ENCODE peak calls at places on chromosomes 16 and 17, in four cellular contexts. M is body of pancreas, W is HFF-Myc, Q is heart right ventricle. C is an unnamed sample.

GRCh38 chr16:11053916-11054460 is 109.6 kb downstream of the CLEC16A start:
- DNase-seq in M (no peak), W (no peak), Q (no peak), C (no peak)

GRCh38 chr17:72097144-72097543 is 23.7 kb upstream of the SOX9 start:
- DNase-seq in M (no peak), W (no peak), Q (no peak), C (no peak)

GRCh38 chr16:29232811-29233704 is 173.5 kb downstream of the NPIPB11 start:
- DNase-seq in M (no peak), W (no peak), Q (no peak), C (no peak)

GRCh38 chr16:71439531-71439930 is 2.3 kb downstream of the TLE7 start:
- DNase-seq in M (no peak), W (no peak), Q (no peak), C (no peak)

GRCh38 chr17:79363552-79364275 is 247.1 kb downstream of the RBFOX3 start:
- DNase-seq in M (no peak), W (no peak), Q (no peak), C (no peak)

GRCh38 chr16:85754403-85754802 is 3.5 kb upstream of the C16orf74 start:
- DNase-seq in M (no peak), W (no peak), Q (no peak), C (no peak)

GRCh38 chr16:47590472-47590871 is 129.3 kb downstream of the PHKB start:
- DNase-seq in M (no peak), W (no peak), Q (no peak), C (no peak)

GRCh38 chr17:79916991-79917901 is 78.0 kb upstream of the CBX4 start:
- DNase-seq in M (no peak), W (no peak), Q (no peak), C (no peak)

GRCh38 chr17:9170822-9171221 is 149.5 kb downstream of the NTN1 start:
- DNase-seq in M (no peak), W (no peak), Q (no peak), C (no peak)

GRCh38 chr17:73566905-73567782 is 77.1 kb downstream of the SDK2 start:
- DNase-seq in M (no peak), W (no peak), Q (no peak), C (peak)

GRCh38 chr17:82551779-82552457 is 32.4 kb downstream of the FOXK2 start:
- DNase-seq in M (peak), W (no peak), Q (peak), C (peak)

GRCh38 chr17:57260325-57261083 is 4.2 kb downstream of the MSI2 start:
- DNase-seq in M (no peak), W (no peak), Q (no peak), C (no peak)

GRCh38 chr16:1929105-1929504 is 10.9 kb upstream of the HS3ST6 start:
- DNase-seq in M (no peak), W (no peak), Q (peak), C (no peak)

GRCh38 chr17:42251115-42251514 is 25.1 kb downstream of the STAT5B start:
- DNase-seq in M (no peak), W (no peak), Q (no peak), C (no peak)

GRCh38 chr17:57468932-57469775 is 212.8 kb downstream of the MSI2 start:
- DNase-seq in M (no peak), W (no peak), Q (no peak), C (no peak)

GRCh38 chr16:82135844-82136243 is 34.2 kb downstream of the MPHOSPH6 start:
- DNase-seq in M (no peak), W (no peak), Q (no peak), C (no peak)

GRCh38 chr17:45346255-45347015 is 29.6 kb upstream of the MAP3K14 start:
- DNase-seq in M (no peak), W (no peak), Q (peak), C (no peak)

GRCh38 chr16:67248401-67249177 is at the start of gene SLC9A5:
- DNase-seq in M (no peak), W (no peak), Q (no peak), C (no peak)

GRCh38 chr16:66476328-66477027 is 49.4 kb downstream of the BEAN1 start:
- DNase-seq in M (no peak), W (no peak), Q (no peak), C (peak)

GRCh38 chr16:89282523-89282922 is 65.0 kb downstream of the ZNF778 start:
- DNase-seq in M (no peak), W (no peak), Q (no peak), C (no peak)

GRCh38 chr17:32007463-32008298 is 498 bp downstream of the LRRC37B start:
- DNase-seq in M (peak), W (no peak), Q (peak), C (peak)

GRCh38 chr16:23186171-23186570 is 3.6 kb downstream of the SCNN1G start:
- DNase-seq in M (no peak), W (no peak), Q (no peak), C (no peak)

GRCh38 chr16:46690281-46691178 is 1.1 kb downstream of the ORC6 start:
- DNase-seq in M (no peak), W (no peak), Q (no peak), C (no peak)

GRCh38 chr16:2859686-2860265 is 1.8 kb upstream of the PRSS22 start:
- DNase-seq in M (no peak), W (no peak), Q (no peak), C (no peak)

GRCh38 chr17:29042026-29042678 is 789 bp upstream of the PIPOX start:
- DNase-seq in M (no peak), W (no peak), Q (no peak), C (no peak)

GRCh38 chr17:81927145-81927652 is 336 bp downstream of the MAFG start:
- DNase-seq in M (no peak), W (no peak), Q (no peak), C (no peak)

GRCh38 chr17:63477471-63478440 is 895 bp downstream of the ACE start:
- DNase-seq in M (no peak), W (no peak), Q (no peak), C (no peak)

GRCh38 chr17:76528156-76528527 is 9.4 kb downstream of the CYGB start:
- DNase-seq in M (no peak), W (no peak), Q (no peak), C (no peak)

GRCh38 chr17:76529224-76529642 is 8.3 kb downstream of the CYGB start:
- DNase-seq in M (no peak), W (peak), Q (peak), C (no peak)

GRCh38 chr17:76529643-76530488 is 7.6 kb downstream of the CYGB start:
- DNase-seq in M (peak), W (peak), Q (peak), C (no peak)

GRCh38 chr17:76527430-76528111 is 9.9 kb downstream of the CYGB start:
- DNase-seq in M (no peak), W (no peak), Q (peak), C (no peak)

GRCh38 chr17:76528528-76529223 is 8.8 kb downstream of the CYGB start:
- DNase-seq in M (no peak), W (no peak), Q (peak), C (no peak)
- H3K4me3 ChIP-seq in M (no peak), W (no peak), Q (no peak), C (no peak)

DNA sequence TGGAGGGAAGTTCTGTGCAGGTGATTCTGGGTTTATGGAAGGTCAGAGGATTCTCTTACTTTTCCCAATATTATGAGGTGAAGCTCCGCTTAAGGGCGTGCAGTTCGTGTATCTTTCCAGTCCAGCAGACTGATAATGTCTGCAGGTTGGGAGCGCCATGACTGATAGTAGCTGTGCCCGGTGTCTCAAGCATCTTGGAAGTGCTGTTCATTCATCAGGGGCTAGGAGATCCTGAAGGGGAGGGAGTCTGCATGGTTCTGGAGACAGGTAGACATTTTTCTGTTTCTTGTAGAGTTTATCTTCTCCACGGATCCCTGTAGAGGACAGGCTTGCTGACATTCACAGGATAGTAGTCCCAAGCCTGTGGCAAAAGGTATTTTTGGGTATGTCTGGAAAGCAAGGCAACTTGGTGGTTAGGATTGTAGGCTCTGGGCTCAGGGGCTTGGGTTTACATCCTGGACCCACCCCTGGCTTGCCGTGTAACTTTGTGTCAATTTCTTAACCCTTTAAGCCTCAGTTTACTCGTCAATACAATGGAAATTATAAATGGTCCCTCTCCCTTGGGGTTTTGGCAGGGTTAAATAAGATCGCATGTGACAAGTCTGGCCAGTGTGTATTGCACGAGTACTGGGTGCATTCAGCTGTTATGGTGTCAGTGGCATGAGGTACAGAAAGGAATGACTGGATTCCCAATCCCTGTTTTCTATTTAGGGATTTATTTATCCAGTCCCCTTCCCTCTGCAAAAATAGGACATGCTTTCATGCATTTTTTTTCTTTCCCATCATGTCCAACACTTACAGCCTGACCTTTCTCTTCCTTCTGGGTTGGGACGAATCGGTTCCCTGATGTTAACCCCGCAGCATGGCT is 8.2 kb downstream of the HLF start:
- DNase-seq in M (no peak), W (no peak), Q (no peak), C (no peak)
- H3K4me3 ChIP-seq in M (no peak), W (no peak), Q (no peak), C (no peak)

GRCh38 chr17:14080847-14081251 is 11.5 kb downstream of the COX10 start:
- DNase-seq in M (no peak), W (peak), Q (no peak), C (no peak)
- H3K4me3 ChIP-seq in M (no peak), W (no peak), Q (no peak), C (no peak)

GRCh38 chr17:1201132-1201702 is 21.4 kb upstream of the ABR start:
- DNase-seq in M (no peak), W (no peak), Q (no peak), C (peak)

GRCh38 chr17:1206016-1206787 is 26.4 kb upstream of the ABR start:
- DNase-seq in M (no peak), W (no peak), Q (no peak), C (no peak)

GRCh38 chr17:1203111-1203966 is 23.6 kb upstream of the ABR start:
- DNase-seq in M (peak), W (no peak), Q (peak), C (no peak)

GRCh38 chr17:1200440-1200839 is 20.7 kb upstream of the ABR start:
- DNase-seq in M (no peak), W (no peak), Q (no peak), C (no peak)

DNA sequence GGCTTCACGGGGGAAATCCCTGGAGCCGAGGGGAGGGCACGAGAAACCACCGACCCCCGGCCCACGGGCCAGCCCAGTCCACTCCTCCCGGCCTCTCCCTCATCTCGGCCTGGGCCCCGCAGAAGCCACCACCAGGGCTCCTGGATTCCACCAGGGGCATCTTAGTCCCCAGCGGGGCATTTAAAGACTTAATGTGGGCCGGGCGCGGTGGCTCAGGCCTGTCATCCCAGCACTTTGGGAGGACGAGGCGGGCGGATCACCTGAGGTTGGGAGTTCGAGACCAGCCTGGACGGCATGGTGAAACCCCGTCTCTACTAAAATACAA is 24.1 kb upstream of the ABR start:
- DNase-seq in M (no peak), W (no peak), Q (no peak), C (no peak)
- H3K4me3 ChIP-seq in M (no peak), W (peak), Q (no peak), C (no peak)

GRCh38 chr17:3526491-3526890 is 31.1 kb downstream of the TRPV3 start:
- DNase-seq in M (no peak), W (no peak), Q (no peak), C (no peak)

GRCh38 chr17:3528604-3529511 is 28.8 kb downstream of the TRPV3 start:
- DNase-seq in M (no peak), W (no peak), Q (no peak), C (no peak)

GRCh38 chr17:3527896-3528603 is 29.6 kb downstream of the TRPV3 start:
- DNase-seq in M (no peak), W (no peak), Q (no peak), C (no peak)

GRCh38 chr17:3527468-3527867 is 30.1 kb downstream of the TRPV3 start:
- DNase-seq in M (no peak), W (no peak), Q (no peak), C (no peak)

DNA sequence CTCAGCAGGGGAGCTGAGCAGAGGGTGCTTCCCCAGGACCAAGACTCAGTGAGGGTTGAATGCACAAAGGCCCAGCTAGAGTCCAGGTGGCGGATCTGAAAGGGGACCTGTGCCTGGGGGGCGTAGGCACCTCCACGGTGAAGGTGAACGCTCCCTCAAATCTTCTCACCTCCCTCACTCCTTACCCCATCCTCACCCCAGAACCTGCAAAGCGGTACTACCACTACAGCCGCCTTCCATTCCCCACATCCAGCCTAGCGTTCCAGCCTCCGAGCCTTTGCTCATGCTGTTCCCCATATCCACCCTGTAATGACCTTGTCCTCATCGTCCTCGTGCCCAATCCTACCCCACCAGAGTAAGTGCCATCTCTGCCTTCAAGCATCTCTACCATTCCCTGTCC is 30.6 kb downstream of the TRPV3 start:
- DNase-seq in M (no peak), W (no peak), Q (no peak), C (no peak)
- H3K4me3 ChIP-seq in M (no peak), W (no peak), Q (no peak), C (no peak)

GRCh38 chr17:47735536-47736011 is 2.5 kb downstream of the TBX21 start:
- DNase-seq in M (no peak), W (no peak), Q (no peak), C (no peak)

GRCh38 chr17:47732399-47733046 is 513 bp upstream of the TBX21 start:
- DNase-seq in M (no peak), W (no peak), Q (no peak), C (no peak)

GRCh38 chr17:47733047-47733413 is at the start of gene TBX21:
- DNase-seq in M (peak), W (no peak), Q (peak), C (peak)

GRCh38 chr17:47735139-47735464 is 2.1 kb downstream of the TBX21 start:
- DNase-seq in M (no peak), W (no peak), Q (no peak), C (no peak)

DNA sequence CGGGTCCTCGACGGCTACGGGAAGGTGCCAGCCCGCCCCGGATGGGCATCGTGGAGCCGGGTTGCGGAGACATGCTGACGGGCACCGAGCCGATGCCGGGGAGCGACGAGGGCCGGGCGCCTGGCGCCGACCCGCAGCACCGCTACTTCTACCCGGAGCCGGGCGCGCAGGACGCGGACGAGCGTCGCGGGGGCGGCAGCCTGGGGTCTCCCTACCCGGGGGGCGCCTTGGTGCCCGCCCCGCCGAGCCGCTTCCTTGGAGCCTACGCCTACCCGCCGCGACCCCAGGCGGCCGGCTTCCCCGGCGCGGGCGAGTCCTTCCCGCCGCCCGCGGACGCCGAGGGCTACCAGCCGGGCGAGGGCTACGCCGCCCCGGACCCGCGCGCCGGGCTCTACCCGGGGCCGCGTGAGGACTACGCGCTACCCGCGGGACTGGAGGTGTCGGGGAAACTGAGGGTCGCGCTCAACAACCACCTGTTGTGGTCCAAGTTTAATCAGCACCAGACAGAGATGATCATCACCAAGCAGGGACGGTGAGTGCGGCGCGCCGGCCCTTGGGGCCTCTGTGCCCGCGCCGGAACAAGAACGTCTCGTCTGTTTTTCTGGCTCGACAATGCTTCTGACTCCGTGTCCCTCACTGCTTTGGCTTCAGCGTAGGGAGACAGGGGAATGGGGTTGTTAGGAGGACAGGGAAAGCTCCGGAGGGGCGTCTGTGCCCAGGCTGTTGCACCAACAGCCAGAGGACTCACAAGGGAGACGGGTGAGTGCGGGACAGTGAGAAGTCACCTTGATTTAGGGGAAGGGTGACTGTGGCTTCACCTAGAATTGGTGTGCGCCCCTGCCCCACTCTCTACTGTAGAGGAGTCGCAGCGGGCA is 615 bp downstream of the TBX21 start:
- DNase-seq in M (no peak), W (no peak), Q (no peak), C (no peak)
- H3K4me3 ChIP-seq in M (no peak), W (peak), Q (peak), C (peak)

DNA sequence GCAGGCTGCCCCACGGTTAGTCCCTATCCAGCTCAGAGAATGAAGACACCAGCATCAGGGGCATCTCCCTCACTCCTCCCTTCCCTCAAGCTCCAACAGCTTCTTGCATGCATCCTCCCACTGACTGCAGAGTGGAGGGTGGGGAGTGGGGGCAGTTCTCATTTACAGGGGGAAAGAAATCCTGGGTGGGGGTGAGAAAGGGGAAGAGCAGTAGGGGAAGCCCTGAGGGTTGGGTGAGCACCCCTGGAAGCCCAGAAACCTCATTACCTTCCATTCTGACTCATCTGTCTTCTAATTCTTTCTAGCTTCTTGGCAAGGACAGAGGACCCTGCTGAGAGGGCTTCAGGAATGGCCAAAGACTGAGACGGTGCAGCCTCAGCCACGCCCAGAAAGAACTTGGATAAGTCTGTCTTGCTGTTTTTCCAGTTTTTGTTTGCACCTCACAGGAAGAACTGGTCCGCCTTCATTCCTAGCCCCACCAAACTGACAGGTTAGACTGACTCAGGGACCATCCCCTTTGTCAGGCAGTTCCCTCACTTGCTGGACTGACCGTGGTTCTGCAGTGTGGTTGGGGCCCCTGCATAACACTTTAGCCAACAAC is 52.5 kb upstream of the WSB1 start:
- DNase-seq in M (no peak), W (no peak), Q (no peak), C (no peak)
- H3K4me3 ChIP-seq in M (no peak), W (no peak), Q (no peak), C (no peak)